ENCODE peak calls at places on chromosome 18, in eight cellular contexts. B is NCI-H1105; Q is activated T-cell treated with anti-CD3 and anti-CD28 coated beads, Interleukin-2, amount 50 U/mL, for 1 hour; E is Caki2; J is amniotic epithelial cell; S is NCI-H1417; L is H54; A is endothelial cell. G is an unnamed sample.

GRCh38 chr18:23416283-23416682 is 36.8 kb upstream of the RIOK3 start:
- DNase-seq in Q (no peak), J (no peak), S (no peak), A (no peak), E (no peak), L (no peak), B (no peak), G (no peak)

GRCh38 chr18:48798334-48799197 is 152.2 kb downstream of the SMAD7 start:
- DNase-seq in E (no peak), S (no peak), B (no peak), L (no peak), J (no peak), Q (peak), A (no peak), G (peak)

GRCh38 chr18:23270999-23271680 is 135.9 kb downstream of the CABLES1 start:
- DNase-seq in J (peak), S (no peak), A (no peak), L (no peak), Q (no peak), B (no peak), E (no peak), G (no peak)

GRCh38 chr18:6482198-6482977 is 67.7 kb upstream of the L3MBTL4 start:
- DNase-seq in J (peak), B (no peak), A (peak), L (peak), E (peak), S (peak), Q (no peak), G (peak)

GRCh38 chr18:37391698-37392548 is 173.7 kb downstream of the CELF4 start:
- DNase-seq in L (no peak), B (no peak), Q (no peak), J (no peak), E (no peak), S (no peak), A (no peak), G (no peak)

GRCh38 chr18:35106013-35106844 is 65.0 kb downstream of the MAPRE2 start:
- DNase-seq in S (no peak), L (no peak), J (no peak), A (no peak), E (no peak), Q (no peak), B (no peak), G (no peak)

GRCh38 chr18:55627007-55627406 is 39.0 kb upstream of the TCF4 start:
- DNase-seq in S (no peak), Q (no peak), E (no peak), J (no peak), L (no peak), A (no peak), B (no peak), G (no peak)

GRCh38 chr18:68779169-68779568 is 18.7 kb upstream of the CCDC102B start:
- DNase-seq in Q (no peak), S (no peak), E (no peak), J (peak), L (no peak), A (no peak), B (no peak), G (no peak)

GRCh38 chr18:58727776-58728500 is 56.7 kb downstream of the MALT1 start:
- DNase-seq in L (no peak), S (no peak), A (no peak), Q (no peak), E (peak), J (peak), B (no peak), G (no peak)